ENCODE peak calls at places on chromosomes 7 and 10, in nine cellular contexts. P is dorsolateral prefrontal cortex, U is choroid plexus epithelial cell, R is astrocyte of the cerebellum, X is GM10248, M is RWPE1, Y is upper lobe of right lung, C is neural crest cell, T is WTC11. B is an unnamed sample.

GRCh38 chr7:114086906-114087651 is 168.3 kb upstream of the PPP1R3A start:
- DNase-seq in R (no peak), Y (peak), M (no peak), X (peak), P (no peak), C (peak), T (peak), U (peak), B (no peak)

GRCh38 chr10:63464402-63465292 is 1.1 kb downstream of the JMJD1C start:
- DNase-seq in C (no peak), T (no peak), P (no peak), Y (no peak), M (peak), U (peak), R (no peak), X (no peak), B (peak)

GRCh38 chr7:15652776-15653290 is 33.6 kb downstream of the MEOX2 start:
- DNase-seq in Y (no peak), U (no peak), X (no peak), T (no peak), M (no peak), C (no peak), P (no peak), R (no peak), B (no peak)

GRCh38 chr7:129468087-129468486 is 33.9 kb downstream of the STRIP2 start:
- DNase-seq in C (no peak), Y (no peak), U (peak), T (no peak), M (no peak), P (no peak), R (no peak), X (no peak), B (no peak)

GRCh38 chr10:16754765-16755164 is 62.5 kb downstream of the RSU1 start:
- DNase-seq in Y (peak), M (no peak), R (no peak), C (no peak), X (no peak), P (no peak), T (no peak), U (no peak), B (no peak)

GRCh38 chr7:131302876-131303707 is 24.6 kb upstream of the MKLN1 start:
- DNase-seq in U (peak), R (no peak), X (peak), M (peak), C (no peak), T (peak), P (peak), Y (no peak), B (no peak)

GRCh38 chr7:27901028-27901760 is 161.2 kb downstream of the TAX1BP1 start:
- DNase-seq in X (peak), C (no peak), R (no peak), Y (no peak), M (no peak), T (no peak), P (no peak), U (peak), B (no peak)

GRCh38 chr7:30074422-30075030 is 46.3 kb downstream of the PLEKHA8 start:
- DNase-seq in T (no peak), Y (no peak), M (peak), C (no peak), R (peak), P (no peak), U (peak), X (no peak), B (no peak)

GRCh38 chr7:131540491-131541162 is 15.8 kb downstream of the PODXL start:
- DNase-seq in M (no peak), R (no peak), U (peak), X (no peak), C (no peak), P (no peak), Y (peak), T (no peak), B (no peak)

GRCh38 chr10:26138613-26139012 is 78.0 kb upstream of the GAD2 start:
- DNase-seq in C (no peak), U (no peak), X (no peak), R (no peak), M (no peak), T (no peak), Y (no peak), P (no peak), B (no peak)

GRCh38 chr7:55074008-55074499 is 55.2 kb downstream of the EGFR start:
- DNase-seq in C (no peak), X (peak), P (no peak), Y (no peak), U (peak), T (no peak), M (peak), R (peak), B (no peak)

GRCh38 chr10:101732096-101732495 is 37.1 kb upstream of the FBXW4 start:
- DNase-seq in T (no peak), X (no peak), U (no peak), Y (no peak), C (no peak), M (no peak), R (no peak), P (no peak), B (no peak)

GRCh38 chr10:27568196-27569175 is 64.4 kb downstream of the RAB18 start:
- DNase-seq in R (no peak), P (no peak), C (no peak), T (no peak), M (no peak), U (peak), Y (no peak), X (no peak), B (no peak)

GRCh38 chr7:104980969-104981670 is 32.9 kb upstream of the KMT2E start:
- DNase-seq in R (no peak), Y (no peak), T (no peak), M (peak), X (peak), P (no peak), C (no peak), U (peak), B (no peak)

GRCh38 chr10:100520811-100521210 is 1.1 kb upstream of the SEC31B start:
- DNase-seq in R (no peak), U (no peak), C (no peak), M (peak), P (no peak), T (no peak), Y (no peak), X (no peak), B (no peak)

GRCh38 chr7:78370931-78371330 is 572.4 kb downstream of the PHTF2 start:
- DNase-seq in Y (no peak), C (no peak), M (no peak), T (no peak), R (no peak), X (no peak), U (no peak), P (no peak), B (no peak)

GRCh38 chr7:142795339-142795863 is 24.6 kb downstream of the PRSS2 start:
- DNase-seq in X (no peak), T (peak), Y (no peak), U (no peak), C (no peak), M (no peak), P (no peak), R (no peak), B (no peak)

GRCh38 chr10:131178521-131178920 is 133.0 kb downstream of the TCERG1L start:
- DNase-seq in P (peak), M (no peak), U (no peak), C (no peak), Y (no peak), R (no peak), X (no peak), T (no peak), B (peak)

GRCh38 chr7:43764039-43764789 is 5.7 kb downstream of the BLVRA start:
- DNase-seq in C (no peak), R (no peak), T (no peak), M (peak), X (peak), U (peak), P (no peak), Y (peak), B (no peak)

GRCh38 chr10:130127612-130128607 is 8.3 kb upstream of the GLRX3 start:
- DNase-seq in M (peak), R (peak), T (peak), Y (no peak), P (peak), X (peak), U (peak), C (peak), B (peak)

GRCh38 chr10:79542619-79543018 is 17.6 kb downstream of the SFTPA2 start:
- DNase-seq in Y (no peak), X (no peak), M (no peak), P (no peak), R (no peak), T (no peak), U (no peak), C (no peak), B (no peak)

GRCh38 chr10:17375936-17376584 is 78.3 kb downstream of the ST8SIA6 start:
- DNase-seq in C (peak), T (peak), X (no peak), U (peak), P (no peak), M (no peak), R (no peak), Y (no peak), B (no peak)

GRCh38 chr7:99036531-99037175 is 107.3 kb downstream of the SMURF1 start:
- DNase-seq in X (no peak), U (peak), T (peak), C (peak), R (peak), M (no peak), Y (no peak), P (peak), B (no peak)

GRCh38 chr10:98636921-98637329 is 190.2 kb upstream of the HPS1 start:
- DNase-seq in Y (no peak), C (no peak), T (no peak), P (no peak), R (no peak), X (no peak), U (no peak), M (no peak), B (no peak)

GRCh38 chr7:93298671-93299070 is 66.5 kb downstream of the VPS50 start:
- DNase-seq in T (no peak), X (no peak), C (no peak), U (peak), M (no peak), R (no peak), Y (no peak), P (no peak), B (no peak)

GRCh38 chr10:124009616-124010015 is 83.8 kb downstream of the CHST15 start:
- DNase-seq in P (no peak), X (no peak), Y (peak), M (no peak), T (no peak), R (no peak), C (no peak), U (no peak), B (no peak)

GRCh38 chr10:125734148-125734547 is 14.6 kb downstream of the EDRF1 start:
- DNase-seq in X (no peak), C (no peak), T (no peak), U (no peak), R (no peak), P (no peak), Y (no peak), M (no peak), B (no peak)

GRCh38 chr10:132341017-132341416 is 9.0 kb downstream of the LRRC27 start:
- DNase-seq in U (no peak), R (no peak), T (no peak), M (no peak), Y (no peak), C (no peak), P (no peak), X (no peak), B (no peak)

GRCh38 chr7:25359471-25360059 is 131.3 kb upstream of the NPVF start:
- DNase-seq in Y (no peak), P (no peak), C (no peak), R (no peak), X (no peak), U (no peak), T (no peak), M (no peak), B (no peak)

GRCh38 chr10:32938554-32939061 is 19.4 kb downstream of the ITGB1 start:
- DNase-seq in U (no peak), T (no peak), R (no peak), M (no peak), Y (no peak), C (peak), X (no peak), P (peak), B (no peak)

GRCh38 chr7:78039791-78040776 is 241.5 kb downstream of the PHTF2 start:
- DNase-seq in M (peak), U (peak), R (no peak), X (peak), Y (no peak), P (no peak), C (no peak), T (peak), B (no peak)

GRCh38 chr10:73743327-73743904 is 756 bp upstream of the SEC24C start:
- DNase-seq in U (no peak), C (no peak), Y (no peak), R (no peak), T (no peak), M (no peak), P (no peak), X (no peak), B (no peak)

GRCh38 chr10:73742454-73742734 is 1.8 kb upstream of the SEC24C start:
- DNase-seq in C (no peak), U (no peak), P (no peak), T (no peak), R (no peak), X (no peak), M (no peak), Y (no peak), B (no peak)

GRCh38 chr10:73746721-73747120 is 2.5 kb downstream of the SEC24C start:
- DNase-seq in C (no peak), U (no peak), P (no peak), Y (no peak), T (no peak), X (no peak), R (no peak), M (no peak), B (no peak)

GRCh38 chr10:73743905-73744689 is at the start of gene SEC24C:
- DNase-seq in Y (peak), U (peak), X (peak), P (peak), R (peak), T (peak), M (peak), C (peak), B (peak)

DNA sequence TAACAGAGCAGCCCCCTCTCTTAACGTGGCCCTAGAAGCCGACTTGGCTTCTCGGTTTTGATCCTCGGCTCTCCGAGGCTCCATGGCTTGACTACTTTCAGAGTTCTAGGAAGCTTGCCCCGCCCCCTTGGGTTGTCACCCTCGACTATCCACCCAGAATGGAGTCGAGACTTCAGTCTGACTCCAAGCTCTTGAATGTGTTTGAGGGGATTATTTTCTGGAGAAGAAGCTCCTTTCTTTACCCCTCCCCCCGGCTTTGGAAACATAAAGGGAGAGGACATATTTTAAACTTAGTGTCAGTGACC is 470 bp downstream of the SEC24C start:
- DNase-seq in U (peak), X (peak), R (peak), T (no peak), M (peak), Y (no peak), C (peak), P (no peak), B (peak)
- TF ChIP-seq CTCF in U (no peak), X (no peak), R (no peak), T (no peak), M (no peak), Y (no peak), C (no peak), P (no peak), B (no peak)

DNA sequence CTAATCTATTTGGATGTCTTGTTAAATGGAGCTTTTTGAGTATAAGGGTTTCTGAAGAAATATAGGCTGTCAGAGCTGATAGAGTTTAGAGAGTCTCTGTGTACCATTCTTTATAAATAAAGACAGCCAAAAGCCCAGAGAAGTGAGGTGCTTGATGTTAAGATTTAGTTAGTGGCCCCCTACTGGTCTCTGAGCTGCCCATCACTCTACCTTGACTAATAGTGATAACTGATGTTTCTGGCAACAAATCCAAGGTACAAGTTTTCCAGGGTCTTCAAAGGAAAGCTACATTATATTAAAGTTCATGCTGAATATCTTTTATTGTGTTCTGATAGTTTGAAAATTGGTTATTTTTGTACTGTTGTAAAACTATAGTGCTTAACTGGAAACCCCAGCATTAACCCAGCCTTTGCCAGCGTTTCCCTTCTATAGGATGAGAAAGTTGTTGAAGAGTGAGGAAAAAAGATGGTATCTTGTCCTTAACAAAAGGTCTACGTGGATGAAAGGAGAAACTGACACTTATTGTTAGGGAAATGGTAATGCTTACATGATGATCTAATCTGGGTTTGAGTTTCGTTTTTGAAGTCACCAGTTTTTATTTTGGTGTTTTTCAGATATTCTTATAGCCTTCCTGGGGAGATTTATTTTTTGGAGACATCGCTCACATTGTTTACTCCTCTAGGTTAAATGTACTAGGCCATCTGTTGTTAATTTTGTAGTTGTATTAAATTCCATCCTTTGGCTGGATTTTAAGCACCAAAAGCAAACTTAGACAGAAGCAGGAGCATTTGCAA is 79.0 kb downstream of the AUTS2 start:
- DNase-seq in C (no peak), Y (no peak), M (no peak), R (no peak), T (no peak), P (no peak), X (no peak), U (peak), B (no peak)
- TF ChIP-seq CTCF in C (peak), Y (no peak), M (no peak), R (peak), T (no peak), P (peak), X (peak), U (peak), B (peak)

GRCh38 chr10:84335516-84335915 is 7.1 kb downstream of the CCSER2 start:
- DNase-seq in P (no peak), Y (no peak), M (no peak), X (no peak), R (no peak), C (no peak), U (no peak), T (no peak), B (no peak)

GRCh38 chr10:84334806-84335205 is 6.4 kb downstream of the CCSER2 start:
- DNase-seq in R (no peak), X (no peak), Y (no peak), P (no peak), U (no peak), M (no peak), C (no peak), T (no peak), B (no peak)

GRCh38 chr10:84331091-84331490 is 2.7 kb downstream of the CCSER2 start:
- DNase-seq in X (no peak), Y (no peak), U (no peak), C (no peak), T (no peak), M (no peak), R (no peak), P (no peak), B (no peak)

GRCh38 chr10:84336406-84336805 is 8.0 kb downstream of the CCSER2 start:
- DNase-seq in X (no peak), Y (no peak), R (no peak), U (no peak), T (no peak), P (no peak), M (no peak), C (no peak), B (no peak)

GRCh38 chr10:84333864-84334451 is 5.6 kb downstream of the CCSER2 start:
- DNase-seq in R (no peak), X (peak), T (no peak), P (no peak), U (peak), M (peak), Y (no peak), C (no peak), B (no peak)
- TF ChIP-seq CTCF in R (no peak), X (no peak), T (no peak), P (no peak), U (no peak), M (no peak), Y (no peak), C (no peak), B (no peak)

GRCh38 chr7:84117304-84117703 is 77.3 kb downstream of the SEMA3A start:
- DNase-seq in Y (no peak), X (no peak), R (no peak), U (no peak), T (peak), M (no peak), P (no peak), C (no peak), B (no peak)
- TF ChIP-seq CTCF in Y (no peak), X (no peak), R (no peak), U (no peak), T (no peak), M (no peak), P (no peak), C (no peak), B (no peak)

GRCh38 chr7:42385912-42386311 is 148.9 kb upstream of the GLI3 start:
- DNase-seq in T (no peak), C (no peak), Y (no peak), M (no peak), R (no peak), X (no peak), U (no peak), P (no peak), B (no peak)
- TF ChIP-seq CTCF in T (no peak), C (no peak), Y (no peak), M (peak), R (peak), X (no peak), U (peak), P (no peak), B (peak)

DNA sequence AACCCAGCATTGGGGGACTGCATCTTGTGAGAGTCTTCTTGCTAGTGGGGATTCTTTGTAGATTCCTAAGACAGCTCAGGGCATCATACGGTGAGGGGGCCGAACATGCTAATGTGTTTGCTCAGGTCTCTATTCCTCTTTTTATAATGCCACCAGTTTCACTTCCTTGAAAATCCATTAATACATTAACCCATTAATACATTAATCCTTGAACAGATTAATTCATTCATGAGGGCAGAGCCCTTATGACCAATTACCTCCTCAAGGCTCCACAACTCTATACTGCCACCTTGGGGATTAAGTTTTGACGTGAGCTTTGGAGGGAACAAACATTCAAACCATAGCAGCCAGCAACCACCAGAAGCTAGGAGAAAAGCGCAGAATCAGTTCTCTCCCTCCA is 67.2 kb upstream of the POT1 start:
- DNase-seq in T (no peak), U (peak), X (peak), R (no peak), C (no peak), Y (no peak), P (no peak), M (no peak), B (no peak)
- TF ChIP-seq CTCF in T (no peak), U (peak), X (peak), R (no peak), C (no peak), Y (no peak), P (no peak), M (no peak), B (no peak)

GRCh38 chr10:14261341-14261740 is 69.4 kb downstream of the FRMD4A start:
- DNase-seq in R (no peak), C (no peak), T (no peak), U (no peak), X (no peak), Y (no peak), M (no peak), P (no peak), B (no peak)

GRCh38 chr10:14271621-14272020 is 59.1 kb downstream of the FRMD4A start:
- DNase-seq in X (no peak), R (no peak), U (peak), C (no peak), M (no peak), Y (no peak), P (no peak), T (no peak), B (no peak)

GRCh38 chr10:14259696-14260595 is 70.8 kb downstream of the FRMD4A start:
- DNase-seq in M (no peak), T (no peak), X (no peak), U (peak), Y (no peak), P (no peak), C (no peak), R (peak), B (no peak)

GRCh38 chr10:14263041-14263440 is 67.7 kb downstream of the FRMD4A start:
- DNase-seq in U (no peak), X (no peak), Y (no peak), M (no peak), T (no peak), R (no peak), C (no peak), P (no peak), B (no peak)

DNA sequence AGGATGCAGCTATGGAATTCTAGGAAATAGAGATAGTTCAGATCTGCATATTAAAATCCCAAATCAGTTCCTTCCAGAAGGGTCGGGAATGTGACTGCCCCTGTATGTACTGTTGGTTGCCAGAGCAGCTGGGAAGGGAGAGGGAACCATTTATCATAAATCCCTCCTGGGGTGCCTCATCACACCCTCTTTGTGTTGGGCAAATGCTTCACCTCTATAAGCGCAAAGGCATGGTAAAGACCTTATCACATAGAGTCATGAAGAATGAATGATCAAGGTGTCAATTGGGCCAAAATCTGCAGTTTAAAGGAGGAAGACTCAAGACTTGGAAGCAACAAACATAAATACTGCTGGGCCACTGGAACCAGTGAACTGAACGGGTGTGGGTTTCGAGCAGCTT is 65.0 kb downstream of the FRMD4A start:
- DNase-seq in C (no peak), M (no peak), R (no peak), P (no peak), Y (no peak), X (no peak), U (no peak), T (no peak), B (no peak)
- TF ChIP-seq CTCF in C (no peak), M (no peak), R (no peak), P (no peak), Y (no peak), X (no peak), U (no peak), T (no peak), B (no peak)

B was measured in progenitor cell of endocrine pancreas.